ENCODE peak calls at places on chromosome 11, in four cellular contexts. O is fibroblast of lung, H is neural progenitor cell, D is adipocyte. A is an unnamed sample.

GRCh38 chr11:2835768-2836150 is 49.8 kb downstream of the CDKN1C start:
- DNase-seq in D (no peak), H (no peak), O (no peak), A (no peak)

GRCh38 chr11:66985508-66986177 is 10.5 kb downstream of the C11orf86 start:
- DNase-seq in O (no peak), D (no peak), H (no peak), A (no peak)

GRCh38 chr11:116422556-116422955 is 350.2 kb downstream of the BUD13 start:
- DNase-seq in H (no peak), O (no peak), D (no peak), A (no peak)

GRCh38 chr11:122046846-122047245 is 69.2 kb downstream of the BLID start:
- DNase-seq in O (peak), D (no peak), H (no peak), A (peak)

GRCh38 chr11:108672113-108672512 is 7.2 kb downstream of the DDX10 start:
- DNase-seq in H (peak), D (peak), O (peak), A (peak)

GRCh38 chr11:27525824-27526516 is 19.4 kb upstream of the LIN7C start:
- DNase-seq in D (no peak), H (no peak), O (no peak), A (no peak)

GRCh38 chr11:65477271-65478029 is 21.4 kb upstream of the MALAT1 start:
- DNase-seq in H (peak), D (peak), O (peak), A (peak)

GRCh38 chr11:16430674-16431073 is 74.3 kb upstream of the SOX6 start:
- DNase-seq in O (no peak), D (no peak), H (no peak), A (no peak)

GRCh38 chr11:115933564-115933963 is 429.3 kb upstream of the CADM1 start:
- DNase-seq in O (no peak), D (no peak), H (no peak), A (no peak)

GRCh38 chr11:75625970-75626691 is 42.7 kb downstream of the MAP6 start:
- DNase-seq in O (peak), H (no peak), D (peak), A (peak)

GRCh38 chr11:33515347-33515746 is 185.3 kb downstream of the C11orf91 start:
- DNase-seq in O (peak), H (no peak), D (no peak), A (peak)

GRCh38 chr11:60972182-60973030 is 926 bp downstream of the CD6 start:
- DNase-seq in D (no peak), H (no peak), O (no peak), A (no peak)

GRCh38 chr11:9616858-9617257 is 43.4 kb downstream of the WEE1 start:
- DNase-seq in H (no peak), D (no peak), O (no peak), A (no peak)

GRCh38 chr11:72222106-72222891 is 2.3 kb upstream of the INPPL1 start:
- DNase-seq in H (peak), O (no peak), D (no peak), A (no peak)

GRCh38 chr11:84438565-84438964 is 1152.4 kb upstream of the CCDC90B start:
- DNase-seq in H (no peak), D (no peak), O (no peak), A (no peak)

DNA sequence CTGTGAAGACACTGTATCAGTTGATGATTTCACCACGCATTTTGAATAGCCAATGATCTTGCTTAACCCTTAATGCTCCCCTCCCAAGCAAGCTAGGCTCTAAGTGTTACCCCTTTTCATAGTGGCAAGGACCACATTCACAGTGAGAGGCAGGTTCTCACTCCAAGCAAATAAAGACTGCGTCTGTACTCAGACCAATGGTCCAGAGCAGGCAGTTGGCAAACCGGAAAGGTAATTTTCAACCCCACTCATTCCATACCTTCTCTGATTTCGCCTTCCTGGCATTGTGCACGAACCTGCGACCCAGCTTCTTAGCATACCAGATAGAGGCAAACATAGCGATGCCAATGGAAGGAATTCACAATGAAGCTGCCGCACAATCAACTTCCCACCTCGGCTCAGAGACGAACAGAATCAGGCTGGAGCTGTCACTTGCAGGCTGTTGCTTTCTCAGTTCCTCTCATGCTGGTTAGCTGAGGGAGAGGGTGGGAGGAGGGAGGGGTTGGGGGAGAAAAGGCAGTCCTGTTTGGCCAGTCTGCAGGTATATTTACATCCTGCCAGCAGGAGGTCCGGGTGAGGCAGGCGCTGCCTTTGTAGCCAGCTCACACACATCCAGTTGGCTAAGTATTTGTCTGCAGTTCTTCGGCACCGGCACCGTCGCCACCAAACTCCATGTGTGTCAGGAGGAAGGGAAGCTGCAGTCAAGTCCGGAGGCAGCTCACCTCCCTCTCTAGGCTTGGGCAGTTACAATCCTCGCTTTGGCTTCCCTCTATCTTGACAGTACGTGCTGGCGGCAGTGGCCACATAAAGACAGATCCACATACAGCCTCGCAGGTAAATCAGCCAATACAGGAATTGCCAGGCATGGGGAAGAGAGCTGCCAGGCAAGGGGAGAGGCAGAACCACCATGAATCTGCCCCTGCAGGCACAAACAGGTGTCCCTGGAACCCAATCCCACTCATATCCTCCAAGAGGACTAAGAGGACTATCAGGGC is 1151.3 kb upstream of the CCDC90B start:
- DNase-seq in O (peak), D (no peak), H (peak), A (no peak)
- H3K9ac ChIP-seq in O (no peak), D (peak), H (no peak), A (no peak)

DNA sequence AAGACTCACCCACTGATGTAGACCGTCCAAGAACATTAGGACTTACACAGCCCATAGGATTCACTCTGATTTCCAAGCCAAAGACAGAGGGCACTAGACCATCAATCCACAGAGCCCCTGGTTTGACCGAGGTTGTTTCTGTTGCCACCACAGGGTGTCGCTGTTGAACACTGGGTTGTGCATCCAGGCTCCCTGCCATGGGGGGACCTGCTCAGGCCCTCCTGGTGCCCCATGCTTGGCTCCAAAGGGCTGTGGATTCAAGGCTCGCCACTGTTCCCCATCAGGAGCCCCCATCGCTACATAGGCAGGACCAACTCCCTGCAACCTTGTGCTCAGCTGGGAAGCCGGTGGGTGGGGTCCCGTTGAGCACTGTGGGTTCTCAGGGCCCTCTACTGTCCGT is 128.0 kb upstream of the ANO1 start:
- DNase-seq in O (no peak), D (no peak), H (peak), A (no peak)
- H3K9ac ChIP-seq in O (no peak), D (no peak), H (no peak), A (no peak)

GRCh38 chr11:94676769-94677168 is 91.4 kb upstream of the AMOTL1 start:
- DNase-seq in H (no peak), D (no peak), O (no peak), A (no peak)

GRCh38 chr11:94674005-94674491 is 94.1 kb upstream of the AMOTL1 start:
- DNase-seq in D (no peak), O (no peak), H (no peak), A (no peak)

GRCh38 chr11:94673353-94673752 is 94.8 kb upstream of the AMOTL1 start:
- DNase-seq in O (no peak), D (no peak), H (no peak), A (no peak)

GRCh38 chr11:94675788-94676187 is 92.4 kb upstream of the AMOTL1 start:
- DNase-seq in O (no peak), D (no peak), H (no peak), A (no peak)

GRCh38 chr11:94675239-94675638 is 92.9 kb upstream of the AMOTL1 start:
- DNase-seq in D (no peak), O (no peak), H (no peak), A (no peak)
- H3K9ac ChIP-seq in D (no peak), O (no peak), H (no peak), A (no peak)

DNA sequence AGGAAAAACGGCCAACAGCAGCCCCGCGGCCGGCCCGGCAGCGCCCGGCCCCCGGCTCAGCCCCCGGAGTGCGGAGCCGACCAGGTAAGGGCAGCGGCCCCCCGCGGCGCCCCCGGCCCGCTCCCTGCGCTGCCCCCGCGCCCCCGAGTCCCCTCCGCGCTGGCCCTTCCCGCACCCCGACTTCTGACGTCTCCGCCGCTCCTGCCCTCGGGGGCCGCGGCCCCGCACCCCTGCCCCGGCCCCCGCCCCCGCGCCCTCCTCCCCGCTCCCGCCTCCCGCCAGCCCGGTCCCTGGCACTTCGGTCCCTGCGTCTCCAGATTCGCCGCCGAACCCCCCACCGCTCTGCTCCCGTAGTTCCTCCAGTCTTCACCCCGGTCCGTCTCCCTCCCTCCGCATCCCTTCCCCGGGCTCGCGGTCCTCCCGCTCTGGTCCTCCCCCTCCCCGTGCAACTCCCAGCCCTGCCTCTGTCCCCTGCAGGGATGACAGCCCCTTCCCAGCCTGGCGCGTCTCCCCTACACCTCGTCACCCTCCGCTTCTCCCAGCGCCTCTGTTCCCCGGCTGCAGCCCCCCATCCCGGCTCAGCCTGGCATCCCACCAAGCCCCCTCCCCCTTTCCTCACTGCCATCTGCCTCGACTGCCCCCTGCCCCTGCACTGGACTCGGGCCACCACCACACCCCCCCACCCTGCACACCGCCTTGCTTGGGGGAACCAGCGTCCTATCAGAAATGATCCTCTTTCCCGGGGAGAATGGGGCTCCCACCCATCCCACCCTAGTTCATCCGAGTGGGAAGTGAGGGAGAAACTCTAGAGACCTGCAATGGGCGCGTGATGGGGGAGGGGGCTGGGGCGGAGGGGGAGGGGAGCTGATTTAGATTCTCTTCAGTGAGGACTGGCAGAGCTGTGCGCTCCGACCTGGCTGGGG is 517 bp downstream of the GRIK4 start:
- DNase-seq in H (peak), D (peak), O (no peak), A (no peak)
- H3K9ac ChIP-seq in H (no peak), D (no peak), O (peak), A (no peak)

GRCh38 chr11:63491240-63491587 is 247 bp upstream of the PLAAT5 start:
- DNase-seq in O (no peak), H (no peak), D (no peak), A (no peak)
- H3K9ac ChIP-seq in O (no peak), H (no peak), D (peak), A (peak)

GRCh38 chr11:8294251-8294935 is 30.7 kb upstream of the LMO1 start:
- DNase-seq in H (peak), D (no peak), O (no peak), A (no peak)
- H3K9ac ChIP-seq in H (no peak), D (no peak), O (no peak), A (no peak)

GRCh38 chr11:102343789-102344188 is 3.2 kb upstream of the BIRC2 start:
- DNase-seq in H (no peak), O (peak), D (no peak), A (peak)

GRCh38 chr11:102346748-102347525 is at the start of gene BIRC2:
- DNase-seq in D (peak), O (peak), H (peak), A (peak)

GRCh38 chr11:102346456-102346747 is 612 bp upstream of the BIRC2 start:
- DNase-seq in D (no peak), H (no peak), O (no peak), A (peak)

GRCh38 chr11:102347526-102348331 is 715 bp downstream of the BIRC2 start:
- DNase-seq in H (peak), O (peak), D (peak), A (peak)

GRCh38 chr11:102345923-102346322 is 1.1 kb upstream of the BIRC2 start:
- DNase-seq in O (peak), D (peak), H (no peak), A (peak)
- H3K9ac ChIP-seq in O (peak), D (peak), H (no peak), A (peak)

GRCh38 chr11:1831338-1832180 is 3.2 kb upstream of the SYT8 start:
- DNase-seq in D (no peak), H (no peak), O (no peak), A (no peak)

GRCh38 chr11:1830500-1831223 is 4.1 kb upstream of the SYT8 start:
- DNase-seq in H (no peak), O (peak), D (no peak), A (no peak)

GRCh38 chr11:1834132-1834610 is 619 bp upstream of the SYT8 start:
- DNase-seq in O (no peak), D (no peak), H (no peak), A (no peak)

GRCh38 chr11:1832989-1833365 is 1.8 kb upstream of the SYT8 start:
- DNase-seq in H (peak), O (no peak), D (no peak), A (no peak)

DNA sequence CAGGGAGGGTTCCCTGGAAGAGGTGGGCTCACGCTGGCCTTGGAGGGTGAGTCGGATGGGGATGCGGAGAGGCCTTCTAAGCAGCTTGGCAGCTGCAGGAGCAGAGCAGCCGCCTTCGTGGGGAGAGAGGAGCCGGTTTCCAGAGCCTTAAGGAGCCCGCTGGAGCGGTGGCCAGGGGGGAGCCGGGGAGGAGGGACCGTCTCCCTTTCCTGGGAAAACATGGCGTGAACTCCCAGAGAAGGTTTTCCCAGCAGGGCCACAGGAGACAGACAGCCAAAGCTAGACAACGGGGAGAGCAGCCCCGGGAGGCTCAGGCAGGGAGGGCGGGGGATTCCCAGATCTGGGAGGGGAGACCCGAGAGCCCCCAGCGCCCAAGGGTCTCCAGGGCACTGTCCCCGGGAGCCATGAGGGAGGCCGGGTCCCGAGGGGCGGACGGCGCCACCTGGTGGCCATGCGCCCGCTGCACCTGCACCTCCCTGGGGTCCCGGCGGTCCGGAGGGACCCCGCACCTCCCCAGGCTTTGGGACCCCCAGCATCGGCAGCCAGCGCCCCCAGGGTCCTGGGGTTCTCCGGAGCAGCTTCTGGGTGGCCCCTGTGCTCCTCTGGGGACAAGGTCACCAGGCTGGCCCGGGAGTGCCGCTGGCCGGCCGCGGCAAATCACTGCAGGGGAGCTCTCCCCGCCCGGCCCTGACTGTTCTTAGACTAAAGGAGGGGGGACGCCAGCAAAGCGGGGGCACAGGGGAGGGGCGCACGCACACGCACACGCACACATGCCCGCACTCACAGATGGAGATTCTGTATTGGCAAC is 2.4 kb upstream of the SYT8 start:
- DNase-seq in O (peak), D (peak), H (peak), A (no peak)
- H3K9ac ChIP-seq in O (no peak), D (no peak), H (no peak), A (no peak)

DNA sequence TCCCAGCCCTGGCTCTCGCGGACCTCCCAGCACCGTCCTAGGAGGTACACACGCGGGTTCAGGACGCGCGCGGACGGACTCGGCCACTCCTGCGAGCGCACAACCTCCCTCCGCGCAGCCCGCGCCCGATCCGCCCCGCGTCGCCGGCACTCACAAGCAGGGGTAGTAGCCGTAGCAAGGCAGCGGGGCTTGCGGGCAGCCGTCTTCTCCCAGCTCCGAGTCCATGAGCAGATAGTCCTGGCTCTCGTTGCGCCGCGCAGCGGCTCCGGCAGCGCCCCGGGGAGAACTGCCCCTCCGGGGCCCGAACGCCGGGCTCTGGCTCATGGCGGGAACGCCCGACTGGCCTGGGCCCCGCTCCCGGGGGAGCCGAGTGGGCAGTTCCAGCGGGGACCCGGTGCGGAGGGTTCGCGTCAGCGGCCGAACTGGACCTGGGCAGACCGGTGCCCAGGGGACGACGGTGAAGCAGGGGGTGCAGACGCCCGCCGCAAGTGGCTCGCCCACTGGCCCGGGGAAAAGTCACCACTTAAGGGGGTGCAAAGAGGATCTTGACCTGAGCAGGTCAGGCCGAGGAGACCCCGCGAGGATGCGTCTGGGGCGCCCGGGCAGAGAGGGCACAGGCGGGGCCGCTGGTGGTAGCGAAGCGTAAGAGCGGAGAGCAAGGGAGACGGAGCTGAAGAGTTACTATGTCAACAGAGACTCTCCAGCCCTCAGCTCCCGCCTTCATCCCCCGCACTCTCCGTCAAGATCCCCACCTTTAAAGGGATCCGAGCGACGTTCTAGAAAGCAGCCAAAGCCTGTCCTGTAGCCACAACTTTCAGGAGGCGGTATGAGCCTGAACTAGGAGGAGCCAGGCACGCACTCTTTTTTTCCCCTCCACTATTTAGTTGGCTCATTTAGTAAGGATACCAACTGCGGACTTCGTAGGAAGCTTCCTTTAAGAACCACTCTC is at the start of gene TRPC6:
- DNase-seq in D (peak), H (peak), O (peak), A (peak)
- H3K9ac ChIP-seq in D (no peak), H (no peak), O (peak), A (peak)